ENCODE peak calls at places on chromosomes 7 and 10, in nine cellular contexts. I is breast epithelium; O is heart left ventricle; E is mucosa of descending colon; F is astrocyte; J is DND-41; Z is CD4-positive, alpha-beta T cell; X is A549; M is fibroblast of lung. Q is an unnamed sample. For H3K9me3, the result is how much of the 10 kb centered on the place peaks cover.

GRCh38 chr10:48713966-48714618 is 29.4 kb downstream of the WDFY4 start:
- DNase-seq in J (no peak), X (no peak), I (no peak), Z (no peak), M (no peak), O (no peak), F (no peak), E (no peak), Q (no peak)

GRCh38 chr7:101112233-101112632 is 14.7 kb upstream of the SERPINE1 start:
- DNase-seq in X (no peak), Z (no peak), E (no peak), J (no peak), I (no peak), F (peak), M (peak), O (peak), Q (no peak)

GRCh38 chr7:139750459-139751095 is 27.2 kb downstream of the HIPK2 start:
- DNase-seq in I (no peak), X (no peak), M (no peak), E (no peak), J (peak), Z (no peak), O (no peak), F (no peak), Q (no peak)

GRCh38 chr7:105718511-105718925 is 137.2 kb upstream of the EFCAB10 start:
- DNase-seq in I (no peak), X (no peak), E (no peak), O (no peak), F (no peak), J (no peak), Z (no peak), M (no peak), Q (no peak)

GRCh38 chr10:86048571-86048970 is 318.0 kb downstream of the GRID1 start:
- DNase-seq in X (no peak), Z (no peak), M (no peak), E (no peak), O (no peak), F (no peak), I (no peak), J (no peak), Q (no peak)

GRCh38 chr7:30285531-30286284 is 1.3 kb downstream of the ZNRF2 start:
- DNase-seq in J (peak), Z (peak), M (peak), I (no peak), O (peak), X (peak), F (peak), E (peak), Q (peak)

GRCh38 chr7:106110238-106110560 is 1.9 kb downstream of the SYPL1 start:
- DNase-seq in O (no peak), E (no peak), X (no peak), F (no peak), J (no peak), M (no peak), I (no peak), Z (no peak), Q (no peak)

GRCh38 chr10:33746878-33747277 is 412.4 kb upstream of the NRP1 start:
- DNase-seq in I (no peak), O (no peak), Z (no peak), F (peak), J (no peak), M (peak), X (no peak), E (no peak), Q (no peak)

GRCh38 chr7:92025260-92025659 is 84.6 kb downstream of the AKAP9 start:
- DNase-seq in J (no peak), X (no peak), F (peak), M (peak), O (no peak), I (no peak), Z (no peak), E (no peak), Q (no peak)

GRCh38 chr7:22675917-22676343 is 51.1 kb upstream of the IL6 start:
- DNase-seq in J (peak), F (peak), I (no peak), X (no peak), Z (peak), O (no peak), E (no peak), M (peak), Q (no peak)

GRCh38 chr7:25117226-25118047 is 7.6 kb downstream of the CYCS start:
- DNase-seq in O (no peak), J (no peak), X (no peak), I (no peak), E (peak), M (no peak), Z (no peak), F (no peak), Q (no peak)

DNA sequence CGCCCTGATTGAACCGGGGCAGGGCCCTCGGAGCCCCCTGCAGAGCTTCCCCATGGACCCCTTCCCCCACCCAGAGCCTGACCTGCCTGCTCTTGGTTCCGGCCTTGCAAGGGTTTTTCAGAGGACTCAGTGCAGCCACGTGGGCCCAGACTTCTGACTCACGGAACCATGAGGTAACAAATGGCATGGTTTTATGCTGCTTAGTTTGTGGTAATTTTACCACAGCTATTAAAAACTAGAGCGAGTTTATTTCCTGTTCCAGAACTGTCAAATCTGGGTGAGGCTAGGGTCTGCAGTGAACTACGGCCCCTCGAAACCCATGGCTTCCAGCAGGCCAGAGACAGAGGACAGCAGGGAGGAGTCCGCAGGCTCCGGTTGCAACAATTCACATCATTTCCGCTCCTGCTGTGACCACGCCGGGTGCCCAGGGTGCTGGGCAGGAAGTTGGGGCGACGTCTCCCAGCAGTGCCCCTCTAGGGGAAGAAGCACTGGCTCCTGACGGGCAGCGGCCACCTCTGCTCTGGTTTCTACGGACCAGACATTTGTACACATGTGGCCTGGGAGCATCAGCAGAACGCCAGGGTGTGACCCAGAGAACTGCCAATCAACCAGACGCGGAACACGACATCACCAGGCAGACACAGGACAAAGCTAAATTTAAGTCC is 74.8 kb downstream of the ADARB2 start:
- DNase-seq in O (no peak), E (no peak), X (no peak), I (no peak), Z (no peak), J (no peak), M (no peak), F (no peak), Q (no peak)
- H3K9me3 ChIP-seq in O (under half), E (under half), X (under half), I (under half), Z (under half), J (under half), M (under half), F (under half), Q (under half)

DNA sequence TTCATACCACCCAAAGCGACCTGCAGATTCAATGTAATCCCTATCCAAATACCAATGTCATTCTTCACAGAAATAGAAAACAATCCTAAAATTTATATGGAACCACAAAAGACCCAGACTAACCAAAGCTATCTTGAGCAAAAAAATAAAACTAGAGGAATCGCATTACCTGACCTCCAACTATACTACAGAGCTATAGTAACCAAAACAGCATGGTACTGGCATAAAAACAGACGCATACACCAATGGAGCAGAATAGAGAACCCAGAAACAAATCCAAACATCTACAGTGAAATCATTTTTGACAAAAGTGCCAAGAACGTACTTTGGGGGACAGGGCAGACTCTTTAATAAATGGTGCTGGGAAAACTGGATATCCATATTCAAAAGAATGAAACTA is 16.9 kb upstream of the CUL1 start:
- DNase-seq in M (no peak), Z (no peak), J (no peak), F (no peak), X (no peak), E (no peak), I (no peak), O (no peak), Q (no peak)
- H3K9me3 ChIP-seq in M (under half), Z (under half), J (under half), F (under half), X (under half), E (under half), I (under half), O (under half), Q (under half)

DNA sequence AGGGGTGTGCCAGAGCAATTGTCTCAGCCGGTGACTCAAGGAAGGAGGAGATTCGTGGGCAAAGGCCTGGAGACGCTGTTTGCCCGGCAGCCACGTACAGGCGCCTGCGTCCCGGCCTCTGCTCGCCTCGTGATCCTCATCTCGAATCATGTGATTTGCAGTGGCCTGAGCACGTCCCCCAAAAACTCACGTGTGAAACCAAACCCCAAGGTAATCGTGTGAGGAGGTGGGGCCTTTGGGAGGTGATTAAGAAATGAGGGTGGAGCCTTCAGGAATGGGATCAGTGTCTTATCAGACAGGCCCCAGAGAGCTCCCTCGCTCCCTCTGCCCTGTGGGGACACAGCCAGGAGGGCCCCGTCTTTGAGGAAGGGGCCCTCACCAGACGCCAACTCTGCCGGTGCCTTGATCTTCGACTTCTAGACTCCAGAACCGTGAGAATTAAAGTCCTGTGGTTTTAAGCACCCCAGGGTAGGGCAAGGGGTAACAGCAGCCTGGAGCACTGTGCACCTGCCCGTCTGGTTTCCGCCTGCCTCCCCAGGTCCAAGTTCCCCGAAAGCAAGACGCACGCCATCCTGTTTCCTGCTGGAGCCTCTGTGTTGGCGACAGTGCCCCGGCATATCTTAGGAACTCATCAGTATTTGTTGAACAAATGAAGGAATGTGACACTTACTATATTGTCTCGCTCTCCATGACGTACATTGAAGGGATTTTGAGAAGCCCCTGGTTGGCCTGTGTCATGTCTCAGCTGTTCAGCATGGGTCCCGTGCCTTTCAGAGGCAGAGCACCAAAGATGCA is 226.5 kb downstream of the TCERG1L start:
- DNase-seq in X (no peak), O (no peak), M (no peak), Z (no peak), J (peak), I (no peak), F (no peak), E (no peak), Q (no peak)
- H3K9me3 ChIP-seq in X (under half), O (under half), M (under half), Z (under half), J (under half), I (under half), F (under half), E (under half), Q (under half)

DNA sequence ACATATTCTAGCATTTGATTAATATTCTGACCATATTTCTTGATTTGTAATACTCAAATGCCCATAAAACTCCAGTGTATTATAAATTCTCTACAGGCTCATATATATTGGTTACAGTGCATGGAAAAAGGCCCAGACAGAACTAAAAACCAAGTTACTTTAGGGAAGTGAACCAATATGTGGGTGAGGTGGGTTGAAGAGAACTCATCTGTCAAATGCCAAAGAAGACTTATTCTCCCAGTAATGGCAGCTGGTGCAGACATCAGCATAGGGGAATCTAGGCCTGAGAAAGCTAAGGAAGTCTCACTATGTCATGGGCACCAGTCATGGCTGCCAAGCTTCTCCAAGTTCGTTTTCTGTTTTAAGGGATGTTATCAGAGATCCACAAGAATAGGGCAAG is 30.6 kb downstream of the ZNF248 start:
- DNase-seq in I (no peak), Z (no peak), X (no peak), F (no peak), E (no peak), J (no peak), M (no peak), O (no peak), Q (no peak)
- H3K9me3 ChIP-seq in I (under half), Z (half or more), X (half or more), F (under half), E (half or more), J (under half), M (under half), O (half or more), Q (under half)

GRCh38 chr7:63047061-63047460 is 951.6 kb upstream of the ZNF722 start:
- DNase-seq in J (no peak), Z (no peak), X (no peak), E (no peak), F (no peak), M (no peak), O (no peak), I (no peak), Q (no peak)

GRCh38 chr7:63044721-63045120 is 953.9 kb upstream of the ZNF722 start:
- DNase-seq in M (no peak), O (no peak), Z (no peak), E (no peak), I (no peak), X (no peak), F (no peak), J (no peak), Q (no peak)

GRCh38 chr7:63045575-63045974 is 953.1 kb upstream of the ZNF722 start:
- DNase-seq in E (no peak), O (no peak), F (no peak), X (no peak), J (no peak), Z (no peak), I (no peak), M (no peak), Q (no peak)

GRCh38 chr7:63046612-63047011 is 952.0 kb upstream of the ZNF722 start:
- DNase-seq in M (no peak), I (no peak), E (no peak), J (no peak), F (no peak), Z (no peak), O (no peak), X (no peak), Q (no peak)

DNA sequence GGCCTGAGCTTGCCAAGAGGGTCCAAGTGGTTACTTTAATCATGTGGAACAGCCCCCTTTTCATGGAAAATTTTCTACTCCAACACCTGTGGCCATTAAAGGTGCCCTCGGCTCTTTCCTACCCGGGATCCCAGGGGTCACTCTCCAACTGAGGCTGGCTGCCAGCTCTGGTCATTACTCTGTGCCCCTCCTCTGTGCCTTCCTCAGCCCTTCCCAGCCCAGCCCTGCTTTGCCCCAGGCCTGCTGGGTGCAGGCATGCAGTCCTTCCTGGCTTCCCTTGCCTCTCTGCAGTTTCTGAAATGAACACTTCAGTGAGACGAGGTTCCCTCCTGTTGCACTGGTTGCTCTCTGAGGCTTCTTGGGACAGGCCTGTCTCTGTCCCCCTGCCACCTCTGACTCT is 951.1 kb upstream of the ZNF722 start:
- DNase-seq in J (no peak), I (no peak), E (no peak), F (no peak), O (no peak), X (no peak), M (no peak), Z (no peak), Q (no peak)
- H3K9me3 ChIP-seq in J (under half), I (under half), E (half or more), F (under half), O (under half), X (under half), M (under half), Z (under half), Q (under half)

DNA sequence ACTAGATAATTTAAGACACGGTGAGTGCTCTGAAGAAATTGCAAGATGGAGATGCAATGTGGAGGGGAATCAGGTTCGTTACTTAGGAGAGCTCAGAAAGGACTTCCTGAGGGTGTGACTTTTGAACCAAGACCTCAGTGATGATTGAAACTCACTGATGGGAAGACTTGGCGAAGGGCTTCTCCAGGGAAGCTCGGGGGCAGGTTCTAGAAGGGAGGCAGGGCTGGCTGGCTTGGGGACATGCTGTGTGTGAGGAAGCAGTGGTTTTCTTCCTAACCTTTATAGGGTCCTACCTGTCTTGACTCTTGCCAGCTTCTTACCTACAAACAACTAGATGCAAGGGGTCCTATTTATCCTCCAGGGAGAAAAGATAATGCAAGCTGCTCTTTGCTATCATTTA is 637.9 kb downstream of the ACTR3B start:
- DNase-seq in I (no peak), J (no peak), F (no peak), M (no peak), X (no peak), Z (no peak), O (no peak), E (no peak), Q (no peak)
- H3K9me3 ChIP-seq in I (under half), J (under half), F (under half), M (under half), X (under half), Z (under half), O (under half), E (under half), Q (under half)

GRCh38 chr7:157791261-157791660 is 454.5 kb downstream of the DNAJB6 start:
- DNase-seq in O (no peak), X (no peak), I (no peak), F (no peak), J (no peak), M (no peak), E (no peak), Z (no peak), Q (no peak)

GRCh38 chr7:157792954-157793353 is 456.1 kb downstream of the DNAJB6 start:
- DNase-seq in M (no peak), E (no peak), O (no peak), I (no peak), J (peak), Z (no peak), F (no peak), X (no peak), Q (no peak)

GRCh38 chr7:157791666-157792065 is 454.9 kb downstream of the DNAJB6 start:
- DNase-seq in O (no peak), M (no peak), E (no peak), I (no peak), X (no peak), J (no peak), F (no peak), Z (no peak), Q (no peak)

GRCh38 chr7:157793973-157794763 is 457.4 kb downstream of the DNAJB6 start:
- DNase-seq in J (no peak), I (no peak), O (no peak), F (no peak), X (no peak), M (no peak), E (no peak), Z (no peak), Q (no peak)

GRCh38 chr7:157792241-157792950 is 455.6 kb downstream of the DNAJB6 start:
- DNase-seq in O (no peak), M (no peak), F (no peak), Z (no peak), I (no peak), J (no peak), X (no peak), E (no peak), Q (no peak)
- H3K9me3 ChIP-seq in O (under half), M (under half), F (under half), Z (under half), I (under half), J (under half), X (under half), E (under half), Q (under half)

GRCh38 chr7:4173615-4174014 is 508.5 kb upstream of the FOXK1 start:
- DNase-seq in X (no peak), E (no peak), Z (no peak), M (no peak), I (no peak), J (no peak), O (peak), F (no peak), Q (no peak)
- H3K9me3 ChIP-seq in X (under half), E (under half), Z (under half), M (under half), I (under half), J (under half), O (under half), F (under half), Q (under half)

GRCh38 chr7:64037095-64037494 is 8.1 kb upstream of the ZNF727 start:
- DNase-seq in J (no peak), E (no peak), M (no peak), X (no peak), Z (no peak), I (no peak), F (no peak), O (no peak), Q (no peak)
- H3K9me3 ChIP-seq in J (under half), E (half or more), M (under half), X (under half), Z (under half), I (under half), F (under half), O (half or more), Q (under half)